ENCODE peak calls at places on chromosomes 7 and 10, in nine cellular contexts. One of them, this sample, is unnamed.

GRCh38 chr7:137975223-137975622 is 26.7 kb downstream of the CREB3L2 start:
- DNase-seq in transverse colon: no peak
- DNase-seq in A673: no peak
- DNase-seq in heart left ventricle: peak
- DNase-seq in HEK293T: no peak
- DNase-seq in ovary: no peak
- DNase-seq in T-helper 1 cell: no peak
- DNase-seq in colonic mucosa: no peak
- DNase-seq in ecto neural progenitor cell: no peak
- DNase-seq in this sample: no peak

GRCh38 chr7:66735850-66736249 is 4.7 kb upstream of the RABGEF1 start:
- DNase-seq in T-helper 1 cell: no peak
- DNase-seq in heart left ventricle: no peak
- DNase-seq in colonic mucosa: no peak
- DNase-seq in HEK293T: no peak
- DNase-seq in transverse colon: no peak
- DNase-seq in ecto neural progenitor cell: no peak
- DNase-seq in ovary: no peak
- DNase-seq in A673: no peak
- DNase-seq in this sample: no peak

GRCh38 chr7:134331393-134331792 is 14.7 kb upstream of the SLC35B4 start:
- DNase-seq in ecto neural progenitor cell: no peak
- DNase-seq in ovary: no peak
- DNase-seq in colonic mucosa: no peak
- DNase-seq in heart left ventricle: no peak
- DNase-seq in A673: no peak
- DNase-seq in T-helper 1 cell: no peak
- DNase-seq in transverse colon: no peak
- DNase-seq in HEK293T: no peak
- DNase-seq in this sample: no peak

GRCh38 chr10:77927343-77928256 is 1.0 kb upstream of the DLG5 start:
- DNase-seq in T-helper 1 cell: no peak
- DNase-seq in colonic mucosa: no peak
- DNase-seq in transverse colon: no peak
- DNase-seq in A673: peak
- DNase-seq in ecto neural progenitor cell: no peak
- DNase-seq in ovary: no peak
- DNase-seq in heart left ventricle: no peak
- DNase-seq in HEK293T: no peak
- DNase-seq in this sample: no peak

GRCh38 chr10:80498833-80499671 is 38.6 kb upstream of the SH2D4B start:
- DNase-seq in colonic mucosa: peak
- DNase-seq in heart left ventricle: peak
- DNase-seq in ovary: peak
- DNase-seq in A673: peak
- DNase-seq in T-helper 1 cell: no peak
- DNase-seq in HEK293T: no peak
- DNase-seq in ecto neural progenitor cell: no peak
- DNase-seq in transverse colon: peak
- DNase-seq in this sample: peak

GRCh38 chr7:150368098-150368883 is at the start of gene REPIN1:
- DNase-seq in colonic mucosa: peak
- DNase-seq in A673: peak
- DNase-seq in ecto neural progenitor cell: peak
- DNase-seq in HEK293T: peak
- DNase-seq in transverse colon: peak
- DNase-seq in T-helper 1 cell: peak
- DNase-seq in ovary: peak
- DNase-seq in heart left ventricle: peak
- DNase-seq in this sample: peak

GRCh38 chr10:83942410-83942809 is 196.9 kb upstream of the GHITM start:
- DNase-seq in A673: no peak
- DNase-seq in heart left ventricle: no peak
- DNase-seq in T-helper 1 cell: no peak
- DNase-seq in transverse colon: no peak
- DNase-seq in colonic mucosa: no peak
- DNase-seq in ovary: no peak
- DNase-seq in HEK293T: no peak
- DNase-seq in ecto neural progenitor cell: no peak
- DNase-seq in this sample: no peak

GRCh38 chr7:48052748-48053147 is 17.4 kb downstream of the C7orf57 start:
- DNase-seq in HEK293T: no peak
- DNase-seq in ecto neural progenitor cell: no peak
- DNase-seq in T-helper 1 cell: no peak
- DNase-seq in transverse colon: no peak
- DNase-seq in A673: no peak
- DNase-seq in colonic mucosa: no peak
- DNase-seq in ovary: no peak
- DNase-seq in heart left ventricle: no peak
- DNase-seq in this sample: no peak

GRCh38 chr7:81002471-81002870 is 83.6 kb upstream of the SEMA3C start:
- DNase-seq in heart left ventricle: no peak
- DNase-seq in ovary: no peak
- DNase-seq in A673: no peak
- DNase-seq in HEK293T: no peak
- DNase-seq in T-helper 1 cell: no peak
- DNase-seq in transverse colon: no peak
- DNase-seq in ecto neural progenitor cell: no peak
- DNase-seq in colonic mucosa: no peak
- DNase-seq in this sample: no peak